ENCODE peak calls at places on chromosomes 13 and 19, in eight cellular contexts. K is NB4; N is T-cell; W is fibroblast of pulmonary artery; A is stimulated activated CD8-positive, alpha-beta memory T cell treated with anti-CD3 and anti-CD28 coated beads, Interleukin-7, amount 100 ng/mL, for 48 hours; L is stimulated activated CD4-positive, alpha-beta T cell treated with anti-CD3 and anti-CD28 coated beads, Interleukin-4, amount 100 ng/mL, for 4 hours; C is HCEC 1CT; Q is sciatic nerve. J is an unnamed sample.

GRCh38 chr13:83995930-83996329 is 113.7 kb upstream of the SLITRK1 start:
- DNase-seq in N (no peak), W (no peak), K (no peak), Q (no peak), C (no peak), A (no peak), L (no peak), J (no peak)

GRCh38 chr19:45952341-45952690 is 21.3 kb downstream of the NOVA2 start:
- DNase-seq in C (no peak), L (no peak), N (no peak), A (no peak), K (no peak), Q (no peak), W (no peak), J (no peak)

GRCh38 chr19:1672038-1672768 is 19.8 kb upstream of the TCF3 start:
- DNase-seq in N (peak; percentile 27), W (peak; percentile 48), L (peak; percentile 47), K (peak; percentile 59), Q (peak; percentile 74), C (peak; percentile 15), A (no peak), J (no peak)

GRCh38 chr13:36981156-36981743 is 17.9 kb downstream of the ALG5 start:
- DNase-seq in K (peak; percentile 66), L (no peak), A (no peak), C (peak; percentile 67), N (no peak), W (peak; percentile 83), Q (no peak), J (no peak)

GRCh38 chr19:35344511-35345031 is 3.1 kb upstream of the FFAR1 start:
- DNase-seq in Q (peak; percentile 42), K (no peak), A (no peak), N (no peak), W (no peak), C (no peak), L (no peak), J (no peak)

GRCh38 chr13:77988355-77988754 is 69.7 kb upstream of the EDNRB start:
- DNase-seq in W (no peak), L (no peak), Q (no peak), C (no peak), A (no peak), K (no peak), N (no peak), J (no peak)

GRCh38 chr13:34578471-34578870 is 363.6 kb upstream of the NBEA start:
- DNase-seq in K (no peak), A (no peak), W (peak; percentile 46), Q (no peak), L (no peak), N (no peak), C (no peak), J (no peak)

GRCh38 chr13:98947925-98948324 is 29.9 kb downstream of the DOCK9 start:
- DNase-seq in C (no peak), L (no peak), W (peak; percentile 9), N (no peak), Q (no peak), K (no peak), A (no peak), J (no peak)

GRCh38 chr19:42175952-42176648 is 41.4 kb downstream of the DEDD2 start:
- DNase-seq in L (no peak), A (no peak), W (peak; percentile 23), K (no peak), C (no peak), N (no peak), Q (no peak), J (no peak)

GRCh38 chr13:38308736-38309135 is 40.9 kb upstream of the UFM1 start:
- DNase-seq in A (no peak), W (peak; percentile 53), Q (no peak), L (no peak), N (no peak), C (peak; percentile 95), K (peak; percentile 1), J (no peak)

GRCh38 chr19:51094696-51095279 is 12.1 kb upstream of the KLK14 start:
- DNase-seq in A (no peak), N (no peak), W (peak; percentile 12), L (no peak), K (peak; percentile 48), C (peak; percentile 3), Q (no peak), J (no peak)

GRCh38 chr19:13846533-13847032 is 30.4 kb upstream of the NANOS3 start:
- DNase-seq in L (peak; percentile 90), A (peak; percentile 98), W (peak; percentile 93), Q (peak; percentile 88), C (peak; percentile 78), N (peak; percentile 97), K (peak; percentile 94), J (peak; percentile 99)

GRCh38 chr19:21824679-21825078 is 11.3 kb downstream of the ZNF43 start:
- DNase-seq in W (no peak), N (no peak), L (no peak), A (no peak), Q (no peak), C (no peak), K (no peak), J (no peak)

GRCh38 chr13:74194856-74195255 is 60.7 kb upstream of the KLF12 start:
- DNase-seq in C (no peak), N (no peak), L (no peak), A (no peak), Q (no peak), W (no peak), K (no peak), J (no peak)

GRCh38 chr19:51107406-51108065 is 673 bp downstream of the CTU1 start:
- DNase-seq in L (peak; percentile 26), A (no peak), C (peak; percentile 2), K (no peak), N (no peak), W (peak; percentile 25), Q (no peak), J (no peak)

J was measured in effector memory CD4-positive, alpha-beta T cell.